ENCODE peak calls at places on chromosomes 3 and 15, in six cellular contexts. L is AG09319, X is bronchial epithelial cell, D is transverse colon, E is lung, A is dorsolateral prefrontal cortex. V is an unnamed sample.

GRCh38 chr3:125149462-125149861 is 63.1 kb downstream of the SLC12A8 start:
- DNase-seq in A (no peak), E (no peak), X (no peak), D (no peak), L (no peak), V (no peak)

GRCh38 chr15:65883571-65883970 is 14.3 kb downstream of the RAB11A start:
- DNase-seq in D (no peak), E (no peak), L (no peak), A (no peak), X (no peak), V (no peak)

GRCh38 chr15:35161694-35162093 is 76.6 kb upstream of the NANOGP8 start:
- DNase-seq in X (no peak), E (no peak), A (no peak), L (no peak), D (no peak), V (no peak)

GRCh38 chr3:21540265-21540664 is 210.7 kb downstream of the ZNF385D start:
- DNase-seq in D (no peak), A (no peak), X (no peak), E (no peak), L (no peak), V (no peak)

GRCh38 chr15:41561104-41561776 is 2.2 kb downstream of the TYRO3 start:
- DNase-seq in L (no peak), E (no peak), A (no peak), X (no peak), D (no peak), V (no peak)

GRCh38 chr15:74392402-74392876 is 25.0 kb upstream of the CYP11A1 start:
- DNase-seq in A (peak), E (no peak), L (no peak), D (no peak), X (no peak), V (no peak)

GRCh38 chr3:107690522-107691138 is 167.9 kb downstream of the BBX start:
- DNase-seq in D (no peak), A (no peak), L (peak), E (no peak), X (peak), V (no peak)

GRCh38 chr3:35758358-35758757 is 119.0 kb downstream of the ARPP21 start:
- DNase-seq in L (no peak), E (no peak), A (no peak), D (no peak), X (no peak), V (no peak)

GRCh38 chr15:83843511-83843910 is 189.6 kb downstream of the ADAMTSL3 start:
- DNase-seq in E (no peak), X (no peak), L (peak), A (no peak), D (no peak), V (no peak)

GRCh38 chr3:58924581-58924980 is 125.2 kb downstream of the CFAP20DC start:
- DNase-seq in D (no peak), A (no peak), X (peak), E (no peak), L (no peak), V (no peak)

GRCh38 chr3:188706176-188706575 is 465.6 kb upstream of the TPRG1 start:
- DNase-seq in L (no peak), X (peak), E (no peak), A (no peak), D (no peak), V (no peak)

GRCh38 chr15:68551296-68551635 is 27.5 kb upstream of the CORO2B start:
- DNase-seq in X (no peak), E (no peak), D (no peak), A (no peak), L (no peak), V (no peak)

GRCh38 chr15:38714309-38715072 is 149.9 kb upstream of the RASGRP1 start:
- DNase-seq in E (no peak), L (no peak), A (no peak), X (peak), D (no peak), V (no peak)

GRCh38 chr15:74043425-74044266 is 38.7 kb downstream of the GOLGA6A start:
- DNase-seq in E (no peak), A (no peak), X (no peak), L (no peak), D (no peak), V (no peak)

GRCh38 chr3:31377045-31377642 is 155.6 kb upstream of the STT3B start:
- DNase-seq in E (peak), X (peak), A (no peak), L (no peak), D (no peak), V (peak)

GRCh38 chr3:126677862-126678549 is 23.1 kb upstream of the TXNRD3 start:
- DNase-seq in D (no peak), E (no peak), L (no peak), X (no peak), A (no peak), V (peak)

GRCh38 chr3:102181202-102181920 is 253.5 kb upstream of the ZPLD1 start:
- DNase-seq in X (no peak), E (no peak), A (no peak), D (no peak), L (peak), V (no peak)

GRCh38 chr3:145942052-145942451 is 218.9 kb downstream of the PLOD2 start:
- DNase-seq in D (no peak), X (peak), A (no peak), L (no peak), E (no peak), V (no peak)

GRCh38 chr3:61964566-61964965 is 403.2 kb downstream of the PTPRG start:
- DNase-seq in E (no peak), D (no peak), X (no peak), A (no peak), L (no peak), V (no peak)

GRCh38 chr3:197810901-197811300 is 19.8 kb downstream of the LRCH3 start:
- DNase-seq in E (no peak), L (no peak), X (no peak), A (no peak), D (no peak), V (no peak)

GRCh38 chr3:32147935-32148334 is 41.5 kb downstream of the GPD1L start:
- DNase-seq in D (no peak), L (no peak), E (no peak), X (no peak), A (no peak), V (no peak)

GRCh38 chr3:66439666-66440344 is 61.0 kb downstream of the LRIG1 start:
- DNase-seq in L (no peak), A (no peak), X (no peak), D (no peak), E (no peak), V (no peak)

GRCh38 chr15:88623632-88624031 is 2.5 kb downstream of the AEN start:
- DNase-seq in A (no peak), E (no peak), X (no peak), L (no peak), D (no peak), V (no peak)

GRCh38 chr3:188729422-188729821 is 442.3 kb upstream of the TPRG1 start:
- DNase-seq in D (no peak), X (no peak), E (no peak), L (no peak), A (no peak), V (no peak)

GRCh38 chr3:117898722-117899121 is 1135.9 kb downstream of the IGSF11 start:
- DNase-seq in X (peak), D (no peak), L (no peak), A (no peak), E (no peak), V (peak)

GRCh38 chr3:41334426-41334825 is 135.1 kb downstream of the CTNNB1 start:
- DNase-seq in D (no peak), X (no peak), L (no peak), A (no peak), E (no peak), V (no peak)

GRCh38 chr3:70868561-70868960 is 556.1 kb upstream of the MDFIC2 start:
- DNase-seq in L (no peak), X (no peak), A (no peak), E (no peak), D (no peak), V (no peak)

GRCh38 chr3:129425213-129425612 is 3.2 kb downstream of the EFCAB12 start:
- DNase-seq in E (no peak), D (no peak), L (no peak), X (no peak), A (no peak), V (no peak)

GRCh38 chr15:55389276-55389631 is 18.9 kb downstream of the CCPG1 start:
- DNase-seq in A (no peak), D (no peak), L (no peak), E (no peak), X (peak), V (no peak)

GRCh38 chr3:178198329-178198728 is 337.9 kb upstream of the KCNMB2 start:
- DNase-seq in D (no peak), L (no peak), A (no peak), E (no peak), X (peak), V (no peak)

GRCh38 chr3:123872621-123873020 is 11.5 kb downstream of the MYLK start:
- DNase-seq in E (no peak), X (no peak), D (no peak), A (no peak), L (no peak), V (no peak)

GRCh38 chr3:172461530-172462138 is 13.4 kb upstream of the GHSR start:
- DNase-seq in L (no peak), E (no peak), D (no peak), A (no peak), X (peak), V (no peak)

GRCh38 chr3:183253961-183254815 is 1.1 kb downstream of the B3GNT5 start:
- DNase-seq in L (no peak), A (no peak), X (no peak), D (peak), E (no peak), V (peak)

GRCh38 chr15:64476550-64476949 is 16.2 kb downstream of the ZNF609 start:
- DNase-seq in D (no peak), X (no peak), L (no peak), E (no peak), A (no peak), V (no peak)

GRCh38 chr3:64166584-64167155 is 58.6 kb downstream of the PRICKLE2 start:
- DNase-seq in E (no peak), A (no peak), L (no peak), D (no peak), X (no peak), V (no peak)

GRCh38 chr3:94221829-94222228 is 159.0 kb downstream of the NSUN3 start:
- DNase-seq in L (no peak), E (no peak), A (no peak), X (no peak), D (no peak), V (no peak)

GRCh38 chr3:136751259-136752045 is 726 bp downstream of the STAG1 start:
- DNase-seq in L (peak), A (peak), D (peak), E (peak), X (peak), V (peak)

GRCh38 chr3:72448375-72448823 is 399.8 kb downstream of the SHQ1 start:
- DNase-seq in L (no peak), A (no peak), X (no peak), E (no peak), D (no peak), V (peak)

GRCh38 chr15:73584699-73585420 is 48.3 kb downstream of the NPTN start:
- DNase-seq in A (no peak), D (no peak), X (no peak), L (no peak), E (no peak), V (no peak)

GRCh38 chr15:57053470-57053869 is 135.0 kb downstream of the TCF12 start:
- DNase-seq in E (no peak), D (no peak), A (no peak), L (no peak), X (no peak), V (no peak)

GRCh38 chr15:57044961-57045360 is 126.5 kb downstream of the TCF12 start:
- DNase-seq in E (no peak), X (no peak), D (no peak), L (no peak), A (no peak), V (no peak)

GRCh38 chr15:57044072-57044702 is 125.7 kb downstream of the TCF12 start:
- DNase-seq in D (no peak), A (no peak), X (peak), E (no peak), L (no peak), V (peak)

GRCh38 chr15:57045741-57046382 is 127.4 kb downstream of the TCF12 start:
- DNase-seq in L (no peak), A (no peak), D (no peak), X (no peak), E (no peak), V (no peak)

GRCh38 chr15:57048930-57049550 is 130.6 kb downstream of the TCF12 start:
- DNase-seq in D (no peak), A (no peak), X (no peak), L (no peak), E (no peak), V (no peak)
- TF ChIP-seq CTCF in D (no peak), A (no peak), X (no peak), L (no peak), E (no peak), V (no peak)

DNA sequence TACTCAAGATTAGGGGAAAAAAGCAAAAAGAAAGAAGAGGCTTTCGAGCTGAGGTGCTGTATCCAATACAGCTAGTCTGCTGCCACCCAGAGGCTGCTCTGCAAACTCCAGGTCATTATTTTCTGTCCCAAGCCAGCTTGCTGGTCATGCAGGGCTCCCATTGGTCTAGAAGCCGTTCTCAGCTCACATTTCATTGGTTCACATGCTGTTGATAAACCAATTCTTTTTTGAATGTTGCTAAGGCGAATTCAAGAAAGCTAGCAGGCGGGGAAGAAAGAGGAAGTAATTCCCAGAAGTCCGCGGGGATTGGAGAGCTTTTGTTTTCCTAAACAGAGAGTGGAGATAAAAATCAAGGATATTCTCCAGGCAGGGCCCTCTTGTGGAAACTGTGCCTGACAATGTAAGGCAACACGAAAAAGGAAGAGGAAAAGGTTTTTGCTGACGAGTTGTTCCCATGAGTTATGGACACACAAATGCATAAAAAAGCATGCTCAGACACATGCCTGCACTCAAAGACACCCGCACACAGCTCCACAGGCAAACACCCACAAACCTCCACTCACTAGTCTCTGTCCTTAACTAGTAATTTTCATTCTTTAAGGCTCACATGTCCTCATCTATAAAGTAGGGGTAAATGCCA is 33.4 kb downstream of the FSTL1 start:
- DNase-seq in D (peak), X (peak), A (peak), L (peak), E (peak), V (peak)
- TF ChIP-seq CTCF in D (peak), X (peak), A (peak), L (peak), E (peak), V (peak)

GRCh38 chr3:50323092-50323600 is 601 bp upstream of the HYAL2 start:
- DNase-seq in A (no peak), D (no peak), L (no peak), X (no peak), E (no peak), V (no peak)

GRCh38 chr3:50321146-50321843 is 1.2 kb downstream of the HYAL2 start:
- DNase-seq in X (peak), E (peak), D (peak), L (peak), A (peak), V (peak)

GRCh38 chr3:50320853-50321145 is 1.7 kb downstream of the HYAL2 start:
- DNase-seq in D (no peak), L (no peak), E (no peak), A (no peak), X (no peak), V (no peak)

GRCh38 chr3:50322386-50323091 is at the start of gene HYAL2:
- DNase-seq in L (no peak), X (no peak), D (no peak), E (no peak), A (no peak), V (no peak)

DNA sequence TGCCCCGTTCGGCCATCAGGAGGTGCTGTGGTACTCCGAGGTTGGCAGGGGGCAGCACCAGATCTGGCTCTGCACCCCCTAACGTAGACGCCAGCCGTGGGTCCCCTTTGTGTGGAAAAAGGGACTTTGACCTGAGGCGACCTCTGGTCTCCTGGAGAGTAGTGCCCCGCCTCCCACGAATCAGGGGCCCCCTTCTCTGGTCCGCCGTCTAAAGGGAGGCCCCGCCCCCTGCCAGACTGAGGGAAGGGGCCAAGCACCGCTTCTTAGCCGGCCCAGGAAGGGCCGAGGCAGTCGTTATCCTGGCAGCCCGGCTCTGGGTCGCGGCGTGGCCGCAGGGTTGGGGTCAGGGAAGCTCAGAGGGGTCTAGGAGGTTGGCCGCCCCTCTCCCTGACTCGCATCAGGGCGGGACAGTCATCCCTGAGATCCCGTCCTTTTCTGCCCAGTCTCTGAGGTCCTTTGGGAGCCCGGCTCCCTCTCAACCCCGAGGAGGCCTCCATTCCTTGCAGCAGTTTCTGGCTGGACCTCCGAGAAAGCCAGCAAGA is 630 bp downstream of the HYAL2 start:
- DNase-seq in D (no peak), E (peak), L (no peak), X (no peak), A (no peak), V (no peak)
- TF ChIP-seq CTCF in D (peak), E (no peak), L (peak), X (peak), A (peak), V (peak)

GRCh38 chr3:167148121-167148520 is 232.0 kb downstream of the ZBBX start:
- DNase-seq in E (no peak), X (no peak), L (no peak), D (no peak), A (no peak), V (no peak)

DNA sequence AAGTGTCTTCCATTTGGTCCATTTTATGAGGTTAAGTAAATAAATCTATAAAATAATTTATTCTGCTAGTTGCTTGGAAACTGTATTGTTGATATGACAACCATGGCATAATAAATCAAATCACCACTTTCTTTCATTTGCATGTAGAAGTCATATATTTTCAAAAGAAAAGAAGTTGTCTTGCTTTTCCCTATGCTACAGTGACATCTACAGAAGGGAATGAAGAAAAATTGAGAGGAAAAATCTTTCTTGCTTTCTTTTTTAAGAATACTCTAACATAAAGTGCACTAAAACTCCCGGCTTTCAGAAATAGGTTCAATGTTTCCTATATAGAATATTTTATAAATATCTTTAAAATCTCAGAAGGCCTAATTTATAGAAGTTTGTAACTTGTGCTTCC is 228.4 kb downstream of the ZBBX start:
- DNase-seq in A (no peak), D (no peak), E (no peak), L (no peak), X (no peak), V (no peak)
- TF ChIP-seq CTCF in A (peak), D (no peak), E (no peak), L (no peak), X (no peak), V (no peak)

DNA sequence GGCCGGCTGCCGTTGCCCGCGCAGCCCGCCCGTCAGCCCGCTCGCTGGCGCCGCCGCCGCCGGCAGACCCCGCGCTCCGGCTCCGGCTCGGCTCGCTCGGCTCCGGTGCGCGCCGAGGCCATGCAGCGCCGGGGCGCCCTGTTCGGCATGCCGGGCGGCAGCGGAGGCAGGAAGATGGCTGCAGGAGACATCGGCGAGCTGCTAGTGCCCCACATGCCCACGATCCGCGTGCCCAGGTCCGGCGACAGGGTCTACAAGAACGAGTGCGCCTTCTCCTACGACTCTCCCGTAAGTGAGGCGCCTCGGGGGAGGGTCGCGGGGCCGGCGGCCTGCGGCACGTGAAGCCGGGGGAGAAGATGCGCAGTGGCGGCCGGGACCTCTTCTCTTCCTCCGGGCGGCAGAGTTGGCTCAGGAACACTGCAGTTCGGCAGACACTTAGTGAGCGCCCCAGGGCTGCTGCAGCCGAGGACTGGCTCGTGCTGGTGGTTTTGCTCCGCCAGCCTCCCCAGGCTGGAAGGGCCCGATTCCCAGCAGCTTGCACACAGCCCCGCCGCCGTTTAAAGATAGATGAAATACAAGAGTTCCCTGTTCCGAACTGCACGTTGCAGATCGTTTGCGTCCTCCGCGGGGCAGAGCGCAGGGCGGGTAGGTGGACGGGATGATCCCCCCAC is 401 bp downstream of the USP13 start:
- DNase-seq in X (peak), L (peak), E (peak), D (peak), A (peak), V (peak)
- TF ChIP-seq CTCF in X (no peak), L (peak), E (no peak), D (no peak), A (no peak), V (no peak)

GRCh38 chr3:184710870-184711365 is 946 bp downstream of the MAGEF1 start:
- DNase-seq in L (no peak), D (peak), X (no peak), E (peak), A (no peak), V (peak)
- TF ChIP-seq CTCF in L (no peak), D (no peak), X (no peak), E (no peak), A (no peak), V (no peak)

DNA sequence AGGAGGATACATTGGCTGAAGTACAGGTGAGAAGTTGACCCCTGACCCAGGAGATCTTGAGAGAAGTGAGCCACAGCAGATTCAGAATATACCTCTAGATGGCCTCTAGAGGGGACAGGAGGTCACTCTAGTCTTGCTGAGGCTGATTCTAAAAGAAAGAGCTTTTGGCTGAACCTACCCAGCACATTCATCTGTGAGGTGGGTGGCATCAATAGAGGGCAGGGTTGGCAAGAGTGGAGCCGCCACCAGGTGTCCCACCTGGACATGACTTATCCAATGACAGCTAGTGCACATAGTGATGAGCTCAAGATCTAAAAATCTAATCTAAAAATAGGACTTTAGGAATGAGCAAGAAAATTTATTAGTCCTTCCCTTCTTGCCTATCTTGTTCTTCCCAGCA is 51.6 kb downstream of the CYP19A1 start:
- DNase-seq in E (no peak), A (no peak), D (no peak), X (no peak), L (no peak), V (peak)
- TF ChIP-seq CTCF in E (no peak), A (peak), D (peak), X (peak), L (no peak), V (no peak)